ENCODE peak calls at places on chromosomes 1 and 21, in four cellular contexts. One of them, this sample, is unnamed.

GRCh38 chr1:150156868-150157603 is 7.3 kb downstream of the PLEKHO1 start:
- DNase-seq in tibial nerve: no peak
- DNase-seq in ovary: no peak
- DNase-seq in Caco-2: no peak
- DNase-seq in this sample: no peak

GRCh38 chr1:106646261-106646660 is 410.2 kb upstream of the PRMT6 start:
- DNase-seq in tibial nerve: no peak
- DNase-seq in ovary: no peak
- DNase-seq in Caco-2: no peak
- DNase-seq in this sample: no peak

GRCh38 chr1:50123071-50123470 is 14.4 kb downstream of the ELAVL4 start:
- DNase-seq in Caco-2: no peak
- DNase-seq in tibial nerve: no peak
- DNase-seq in ovary: no peak
- DNase-seq in this sample: no peak

GRCh38 chr1:181347495-181348390 is 135.6 kb upstream of the CACNA1E start:
- DNase-seq in ovary: no peak
- DNase-seq in tibial nerve: no peak
- DNase-seq in Caco-2: no peak
- DNase-seq in this sample: no peak

GRCh38 chr1:168783424-168783823 is 54.4 kb upstream of the DPT start:
- DNase-seq in ovary: no peak
- DNase-seq in tibial nerve: no peak
- DNase-seq in Caco-2: no peak
- DNase-seq in this sample: no peak

GRCh38 chr1:157115429-157115838 is 15.8 kb upstream of the ETV3L start:
- DNase-seq in Caco-2: no peak
- DNase-seq in tibial nerve: no peak
- DNase-seq in ovary: no peak
- DNase-seq in this sample: no peak

GRCh38 chr1:100359139-100359538 is 6.8 kb downstream of the CDC14A start:
- DNase-seq in tibial nerve: no peak
- DNase-seq in Caco-2: no peak
- DNase-seq in ovary: no peak
- DNase-seq in this sample: no peak

GRCh38 chr1:109478806-109479205 is 4.9 kb upstream of the ATXN7L2 start:
- DNase-seq in Caco-2: peak
- DNase-seq in tibial nerve: no peak
- DNase-seq in ovary: no peak
- DNase-seq in this sample: peak

GRCh38 chr21:31713973-31714740 is 17.8 kb downstream of the SCAF4 start:
- DNase-seq in Caco-2: no peak
- DNase-seq in ovary: no peak
- DNase-seq in tibial nerve: no peak
- DNase-seq in this sample: no peak

GRCh38 chr1:16191309-16191708 is 21.1 kb downstream of the ARHGEF19 start:
- DNase-seq in tibial nerve: no peak
- DNase-seq in Caco-2: no peak
- DNase-seq in ovary: no peak
- DNase-seq in this sample: no peak

GRCh38 chr1:226627050-226627755 is 78.6 kb downstream of the STUM start:
- DNase-seq in tibial nerve: no peak
- DNase-seq in Caco-2: no peak
- DNase-seq in ovary: peak
- DNase-seq in this sample: no peak

GRCh38 chr1:160374701-160375443 is 8.0 kb downstream of the NHLH1 start:
- DNase-seq in Caco-2: no peak
- DNase-seq in tibial nerve: no peak
- DNase-seq in ovary: no peak
- DNase-seq in this sample: peak

GRCh38 chr1:116847688-116848531 is 61.8 kb upstream of the PTGFRN start:
- DNase-seq in ovary: no peak
- DNase-seq in tibial nerve: no peak
- DNase-seq in Caco-2: no peak
- DNase-seq in this sample: no peak

GRCh38 chr1:198904356-198904755 is 265.5 kb downstream of the PTPRC start:
- DNase-seq in ovary: no peak
- DNase-seq in tibial nerve: no peak
- DNase-seq in Caco-2: no peak
- DNase-seq in this sample: no peak

GRCh38 chr1:165114022-165114888 is 242.3 kb downstream of the LMX1A start:
- DNase-seq in ovary: no peak
- DNase-seq in Caco-2: peak
- DNase-seq in tibial nerve: peak
- DNase-seq in this sample: peak

GRCh38 chr1:205947024-205947423 is 3.8 kb upstream of the SLC26A9 start:
- DNase-seq in ovary: no peak
- DNase-seq in Caco-2: no peak
- DNase-seq in tibial nerve: no peak
- DNase-seq in this sample: no peak

GRCh38 chr1:36920801-36921405 is 113.4 kb downstream of the GRIK3 start:
- DNase-seq in Caco-2: no peak
- DNase-seq in ovary: no peak
- DNase-seq in tibial nerve: no peak
- DNase-seq in this sample: no peak

GRCh38 chr1:33007190-33008050 is 29.3 kb downstream of the AK2 start:
- DNase-seq in ovary: no peak
- DNase-seq in tibial nerve: no peak
- DNase-seq in Caco-2: peak
- DNase-seq in this sample: no peak

GRCh38 chr1:192764675-192765074 is 44.2 kb upstream of the RGS2 start:
- DNase-seq in tibial nerve: no peak
- DNase-seq in Caco-2: no peak
- DNase-seq in ovary: no peak
- DNase-seq in this sample: no peak

GRCh38 chr1:20588634-20589225 is at the start of gene CDA:
- DNase-seq in tibial nerve: no peak
- DNase-seq in Caco-2: peak
- DNase-seq in ovary: no peak
- DNase-seq in this sample: no peak

GRCh38 chr1:101330427-101331130 is 93.8 kb downstream of the S1PR1 start:
- DNase-seq in Caco-2: no peak
- DNase-seq in ovary: no peak
- DNase-seq in tibial nerve: no peak
- DNase-seq in this sample: no peak

GRCh38 chr21:29441651-29442050 is 142.9 kb downstream of the BACH1 start:
- DNase-seq in tibial nerve: no peak
- DNase-seq in ovary: no peak
- DNase-seq in Caco-2: no peak
- DNase-seq in this sample: no peak

GRCh38 chr21:42672699-42673458 is 19.5 kb downstream of the PDE9A start:
- DNase-seq in Caco-2: peak
- DNase-seq in tibial nerve: no peak
- DNase-seq in ovary: no peak
- DNase-seq in this sample: no peak

GRCh38 chr1:94971491-94971924 is 44.6 kb upstream of the CNN3 start:
- DNase-seq in tibial nerve: no peak
- DNase-seq in ovary: no peak
- DNase-seq in Caco-2: no peak
- DNase-seq in this sample: no peak

GRCh38 chr1:176880954-176881595 is 283.4 kb downstream of the ASTN1 start:
- DNase-seq in Caco-2: peak
- DNase-seq in ovary: peak
- DNase-seq in tibial nerve: peak
- DNase-seq in this sample: peak

GRCh38 chr1:229271448-229272120 is 673 bp downstream of the RAB4A start:
- DNase-seq in Caco-2: no peak
- DNase-seq in tibial nerve: no peak
- DNase-seq in ovary: no peak
- DNase-seq in this sample: no peak

GRCh38 chr1:210222288-210223006 is 10.1 kb upstream of the SERTAD4 start:
- DNase-seq in ovary: no peak
- DNase-seq in tibial nerve: no peak
- DNase-seq in Caco-2: no peak
- DNase-seq in this sample: no peak

GRCh38 chr1:35448344-35448801 is 108.8 kb downstream of the KIAA0319L start:
- DNase-seq in tibial nerve: peak
- DNase-seq in Caco-2: no peak
- DNase-seq in ovary: no peak
- DNase-seq in this sample: no peak

GRCh38 chr1:9889411-9889810 is 20.7 kb downstream of the CTNNBIP1 start:
- DNase-seq in tibial nerve: no peak
- DNase-seq in Caco-2: no peak
- DNase-seq in ovary: no peak
- DNase-seq in this sample: no peak

GRCh38 chr1:23424171-23424959 is at the start of gene TCEA3:
- DNase-seq in ovary: peak
- DNase-seq in Caco-2: peak
- DNase-seq in tibial nerve: no peak
- DNase-seq in this sample: peak

GRCh38 chr1:111484391-111484790 is 10.6 kb downstream of the C1orf162 start:
- DNase-seq in Caco-2: no peak
- DNase-seq in ovary: no peak
- DNase-seq in tibial nerve: no peak
- DNase-seq in this sample: no peak

GRCh38 chr21:39088831-39089380 is 94.3 kb downstream of the PSMG1 start:
- DNase-seq in tibial nerve: no peak
- DNase-seq in Caco-2: no peak
- DNase-seq in ovary: no peak
- DNase-seq in this sample: no peak
- TF ChIP-seq CTCF in tibial nerve: no peak
- TF ChIP-seq CTCF in Caco-2: no peak
- TF ChIP-seq CTCF in ovary: no peak
- TF ChIP-seq CTCF in this sample: no peak

GRCh38 chr21:16454371-16454770 is 724.6 kb downstream of the USP25 start:
- DNase-seq in ovary: no peak
- DNase-seq in tibial nerve: no peak
- DNase-seq in Caco-2: no peak
- DNase-seq in this sample: no peak
- TF ChIP-seq CTCF in ovary: peak
- TF ChIP-seq CTCF in tibial nerve: peak
- TF ChIP-seq CTCF in Caco-2: peak
- TF ChIP-seq CTCF in this sample: no peak

GRCh38 chr1:41503507-41504125 is 19.1 kb upstream of the EDN2 start:
- DNase-seq in tibial nerve: no peak
- DNase-seq in Caco-2: no peak
- DNase-seq in ovary: no peak
- DNase-seq in this sample: no peak
- TF ChIP-seq CTCF in tibial nerve: no peak
- TF ChIP-seq CTCF in Caco-2: no peak
- TF ChIP-seq CTCF in ovary: no peak
- TF ChIP-seq CTCF in this sample: peak

GRCh38 chr1:230750986-230751625 is 3.9 kb downstream of the CAPN9 start:
- DNase-seq in ovary: no peak
- DNase-seq in tibial nerve: no peak
- DNase-seq in Caco-2: no peak
- DNase-seq in this sample: no peak
- TF ChIP-seq CTCF in ovary: no peak
- TF ChIP-seq CTCF in tibial nerve: no peak
- TF ChIP-seq CTCF in Caco-2: no peak
- TF ChIP-seq CTCF in this sample: no peak

GRCh38 chr1:67429528-67430357 is 459 bp downstream of the SERBP1 start:
- DNase-seq in Caco-2: peak
- DNase-seq in ovary: peak
- DNase-seq in tibial nerve: no peak
- DNase-seq in this sample: peak
- TF ChIP-seq CTCF in Caco-2: no peak
- TF ChIP-seq CTCF in ovary: no peak
- TF ChIP-seq CTCF in tibial nerve: no peak
- TF ChIP-seq CTCF in this sample: no peak

GRCh38 chr1:26814893-26815292 is 11.6 kb upstream of the ZDHHC18 start:
- DNase-seq in Caco-2: no peak
- DNase-seq in tibial nerve: no peak
- DNase-seq in ovary: no peak
- DNase-seq in this sample: no peak

GRCh38 chr1:26826261-26827201 is at the start of gene ZDHHC18:
- DNase-seq in ovary: peak
- DNase-seq in tibial nerve: peak
- DNase-seq in Caco-2: peak
- DNase-seq in this sample: peak

GRCh38 chr1:26822737-26823395 is 3.6 kb upstream of the ZDHHC18 start:
- DNase-seq in tibial nerve: no peak
- DNase-seq in ovary: no peak
- DNase-seq in Caco-2: no peak
- DNase-seq in this sample: no peak

GRCh38 chr1:26824735-26825134 is 1.8 kb upstream of the ZDHHC18 start:
- DNase-seq in ovary: no peak
- DNase-seq in Caco-2: peak
- DNase-seq in tibial nerve: no peak
- DNase-seq in this sample: no peak

DNA sequence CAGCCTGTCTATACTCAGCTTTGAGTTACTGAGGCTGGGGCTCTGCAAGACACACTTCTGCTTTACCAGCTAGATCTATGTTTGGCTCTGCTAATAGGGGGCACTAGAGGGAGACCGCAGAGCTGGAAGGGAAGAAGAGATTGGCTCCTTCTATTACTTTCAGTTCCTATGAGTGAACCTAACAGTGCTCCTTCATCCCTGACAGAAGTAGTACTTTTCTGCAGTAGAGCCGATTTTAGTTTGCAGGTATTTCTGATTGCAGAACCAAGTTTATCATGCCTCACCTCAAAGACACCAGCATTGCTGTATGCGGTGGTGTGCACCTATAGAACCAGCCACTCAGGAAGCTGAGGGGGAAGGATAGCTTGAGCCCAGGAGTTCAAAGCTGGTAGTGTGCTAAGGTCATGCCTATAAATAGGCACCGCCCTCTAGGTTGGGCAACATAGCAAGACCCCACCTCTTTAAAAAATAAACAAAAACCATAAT is 5.7 kb upstream of the ZDHHC18 start:
- DNase-seq in Caco-2: no peak
- DNase-seq in ovary: no peak
- DNase-seq in tibial nerve: no peak
- DNase-seq in this sample: no peak
- TF ChIP-seq CTCF in Caco-2: no peak
- TF ChIP-seq CTCF in ovary: no peak
- TF ChIP-seq CTCF in tibial nerve: no peak
- TF ChIP-seq CTCF in this sample: no peak

GRCh38 chr1:196723325-196724185 is 51.1 kb upstream of the CFHR3 start:
- DNase-seq in Caco-2: peak
- DNase-seq in ovary: no peak
- DNase-seq in tibial nerve: no peak
- DNase-seq in this sample: peak
- TF ChIP-seq CTCF in Caco-2: peak
- TF ChIP-seq CTCF in ovary: no peak
- TF ChIP-seq CTCF in tibial nerve: peak
- TF ChIP-seq CTCF in this sample: peak

DNA sequence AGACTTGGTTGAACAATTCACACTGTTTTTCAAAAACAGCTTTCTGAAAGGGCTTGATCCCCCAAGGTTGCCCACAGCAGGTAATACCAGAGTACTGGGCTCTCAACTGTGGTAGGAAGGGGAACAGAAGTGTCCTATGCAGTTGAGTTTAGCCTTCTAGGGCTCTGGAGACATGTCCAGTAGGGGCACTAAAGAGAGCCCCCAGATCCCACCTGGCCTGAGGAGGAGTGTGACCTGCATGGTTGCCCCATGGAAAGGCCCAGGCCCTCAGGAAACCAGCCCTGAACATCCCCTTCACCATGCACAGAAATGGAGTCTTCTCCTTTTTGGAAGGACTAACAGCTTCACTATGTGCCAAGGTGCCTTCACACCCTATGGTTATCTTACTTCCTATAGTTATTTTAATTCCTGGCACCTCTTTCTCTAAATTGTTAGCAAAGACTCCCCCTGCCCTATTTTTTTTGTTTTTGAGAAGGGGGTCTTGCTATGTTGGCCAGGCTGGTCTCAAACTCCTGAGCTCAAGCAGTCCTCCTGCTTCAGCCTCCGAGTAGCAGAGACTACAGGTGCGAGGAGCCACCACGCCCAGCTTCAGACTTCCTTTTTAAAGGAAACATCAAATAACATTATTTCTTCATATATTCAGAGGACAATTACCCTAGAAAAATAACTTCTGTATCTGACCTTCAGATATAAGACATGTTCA is 16.8 kb upstream of the LSS start:
- DNase-seq in Caco-2: no peak
- DNase-seq in tibial nerve: no peak
- DNase-seq in ovary: no peak
- DNase-seq in this sample: no peak
- TF ChIP-seq CTCF in Caco-2: no peak
- TF ChIP-seq CTCF in tibial nerve: no peak
- TF ChIP-seq CTCF in ovary: no peak
- TF ChIP-seq CTCF in this sample: no peak